ENCODE peak calls at places on chromosomes 16 and 17, in seven cellular contexts. One of them, this sample, is unnamed.

GRCh38 chr17:40538019-40538935 is 27.0 kb downstream of the CCR7 start:
- DNase-seq in transverse colon: no peak
- DNase-seq in left ventricle myocardium inferior: peak
- DNase-seq in cardiac muscle cell: no peak
- DNase-seq in PC-9: no peak
- DNase-seq in PC-3: no peak
- DNase-seq in mesothelial cell of epicardium: no peak
- DNase-seq in this sample: no peak

GRCh38 chr17:49995055-49995738 is at the start of gene DLX3:
- DNase-seq in transverse colon: peak
- DNase-seq in left ventricle myocardium inferior: peak
- DNase-seq in cardiac muscle cell: peak
- DNase-seq in PC-9: peak
- DNase-seq in PC-3: peak
- DNase-seq in mesothelial cell of epicardium: peak
- DNase-seq in this sample: peak

GRCh38 chr17:81519284-81520020 is 6.9 kb upstream of the ACTG1 start:
- DNase-seq in transverse colon: peak
- DNase-seq in left ventricle myocardium inferior: no peak
- DNase-seq in cardiac muscle cell: peak
- DNase-seq in PC-9: peak
- DNase-seq in PC-3: peak
- DNase-seq in mesothelial cell of epicardium: peak
- DNase-seq in this sample: no peak

GRCh38 chr16:84268661-84269060 is 26.0 kb upstream of the WFDC1 start:
- DNase-seq in transverse colon: no peak
- DNase-seq in left ventricle myocardium inferior: no peak
- DNase-seq in cardiac muscle cell: no peak
- DNase-seq in PC-9: no peak
- DNase-seq in PC-3: no peak
- DNase-seq in mesothelial cell of epicardium: no peak
- DNase-seq in this sample: no peak

GRCh38 chr16:89686520-89687091 is at the start of gene CDK10:
- DNase-seq in transverse colon: peak
- DNase-seq in left ventricle myocardium inferior: peak
- DNase-seq in cardiac muscle cell: peak
- DNase-seq in PC-9: peak
- DNase-seq in PC-3: peak
- DNase-seq in mesothelial cell of epicardium: peak
- DNase-seq in this sample: peak

GRCh38 chr16:57645691-57646387 is 17.4 kb downstream of the ADGRG1 start:
- DNase-seq in transverse colon: no peak
- DNase-seq in left ventricle myocardium inferior: peak
- DNase-seq in cardiac muscle cell: no peak
- DNase-seq in PC-9: no peak
- DNase-seq in PC-3: peak
- DNase-seq in mesothelial cell of epicardium: no peak
- DNase-seq in this sample: peak

GRCh38 chr16:70778901-70779309 is 22.1 kb downstream of the VAC14 start:
- DNase-seq in transverse colon: peak
- DNase-seq in left ventricle myocardium inferior: peak
- DNase-seq in cardiac muscle cell: peak
- DNase-seq in PC-9: peak
- DNase-seq in PC-3: peak
- DNase-seq in mesothelial cell of epicardium: no peak
- DNase-seq in this sample: peak

GRCh38 chr16:84509032-84509950 is 4.8 kb upstream of the MEAK7 start:
- DNase-seq in transverse colon: no peak
- DNase-seq in left ventricle myocardium inferior: no peak
- DNase-seq in cardiac muscle cell: no peak
- DNase-seq in PC-9: no peak
- DNase-seq in PC-3: no peak
- DNase-seq in mesothelial cell of epicardium: no peak
- DNase-seq in this sample: no peak

GRCh38 chr17:64336760-64337413 is 53.8 kb downstream of the PECAM1 start:
- DNase-seq in transverse colon: no peak
- DNase-seq in left ventricle myocardium inferior: no peak
- DNase-seq in cardiac muscle cell: no peak
- DNase-seq in PC-9: no peak
- DNase-seq in PC-3: no peak
- DNase-seq in mesothelial cell of epicardium: no peak
- DNase-seq in this sample: no peak

GRCh38 chr16:23058576-23058975 is 90.7 kb downstream of the USP31 start:
- DNase-seq in transverse colon: no peak
- DNase-seq in left ventricle myocardium inferior: no peak
- DNase-seq in cardiac muscle cell: no peak
- DNase-seq in PC-9: no peak
- DNase-seq in PC-3: no peak
- DNase-seq in mesothelial cell of epicardium: no peak
- DNase-seq in this sample: no peak

GRCh38 chr16:69482410-69482951 is 58.1 kb downstream of the CYB5B start:
- DNase-seq in transverse colon: no peak
- DNase-seq in left ventricle myocardium inferior: peak
- DNase-seq in cardiac muscle cell: no peak
- DNase-seq in PC-9: no peak
- DNase-seq in PC-3: no peak
- DNase-seq in mesothelial cell of epicardium: no peak
- DNase-seq in this sample: peak

GRCh38 chr16:52497067-52497816 is 49.7 kb downstream of the TOX3 start:
- DNase-seq in transverse colon: no peak
- DNase-seq in left ventricle myocardium inferior: no peak
- DNase-seq in cardiac muscle cell: peak
- DNase-seq in PC-9: no peak
- DNase-seq in PC-3: peak
- DNase-seq in mesothelial cell of epicardium: no peak
- DNase-seq in this sample: no peak

GRCh38 chr17:12765544-12765943 is 23.8 kb upstream of the ARHGAP44 start:
- DNase-seq in transverse colon: no peak
- DNase-seq in left ventricle myocardium inferior: no peak
- DNase-seq in cardiac muscle cell: no peak
- DNase-seq in PC-9: no peak
- DNase-seq in PC-3: peak
- DNase-seq in mesothelial cell of epicardium: no peak
- DNase-seq in this sample: no peak

GRCh38 chr16:74748710-74749073 is 25.9 kb downstream of the FA2H start:
- DNase-seq in transverse colon: no peak
- DNase-seq in left ventricle myocardium inferior: no peak
- DNase-seq in cardiac muscle cell: no peak
- DNase-seq in PC-9: no peak
- DNase-seq in PC-3: no peak
- DNase-seq in mesothelial cell of epicardium: no peak
- DNase-seq in this sample: no peak

GRCh38 chr17:57875109-57876022 is 25.5 kb upstream of the MRPS23 start:
- DNase-seq in transverse colon: peak
- DNase-seq in left ventricle myocardium inferior: peak
- DNase-seq in cardiac muscle cell: peak
- DNase-seq in PC-9: peak
- DNase-seq in PC-3: peak
- DNase-seq in mesothelial cell of epicardium: peak
- DNase-seq in this sample: peak

GRCh38 chr17:28491286-28491685 is 14.9 kb upstream of the FOXN1 start:
- DNase-seq in transverse colon: no peak
- DNase-seq in left ventricle myocardium inferior: no peak
- DNase-seq in cardiac muscle cell: no peak
- DNase-seq in PC-9: no peak
- DNase-seq in PC-3: no peak
- DNase-seq in mesothelial cell of epicardium: no peak
- DNase-seq in this sample: no peak

GRCh38 chr17:56064506-56064905 is 88.8 kb upstream of the ANKFN1 start:
- DNase-seq in transverse colon: no peak
- DNase-seq in left ventricle myocardium inferior: no peak
- DNase-seq in cardiac muscle cell: no peak
- DNase-seq in PC-9: no peak
- DNase-seq in PC-3: no peak
- DNase-seq in mesothelial cell of epicardium: no peak
- DNase-seq in this sample: no peak

GRCh38 chr16:27226976-27227705 is 23.8 kb downstream of the KDM8 start:
- DNase-seq in transverse colon: no peak
- DNase-seq in left ventricle myocardium inferior: no peak
- DNase-seq in cardiac muscle cell: no peak
- DNase-seq in PC-9: no peak
- DNase-seq in PC-3: no peak
- DNase-seq in mesothelial cell of epicardium: no peak
- DNase-seq in this sample: no peak

GRCh38 chr17:60819447-60820130 is 141.9 kb downstream of the BCAS3 start:
- DNase-seq in transverse colon: no peak
- DNase-seq in left ventricle myocardium inferior: no peak
- DNase-seq in cardiac muscle cell: no peak
- DNase-seq in PC-9: no peak
- DNase-seq in PC-3: no peak
- DNase-seq in mesothelial cell of epicardium: no peak
- DNase-seq in this sample: no peak

GRCh38 chr17:47968836-47969235 is 2.1 kb upstream of the CDK5RAP3 start:
- DNase-seq in transverse colon: no peak
- DNase-seq in left ventricle myocardium inferior: no peak
- DNase-seq in cardiac muscle cell: no peak
- DNase-seq in PC-9: no peak
- DNase-seq in PC-3: no peak
- DNase-seq in mesothelial cell of epicardium: no peak
- DNase-seq in this sample: no peak

GRCh38 chr17:50902768-50903353 is 36.7 kb upstream of the TOB1 start:
- DNase-seq in transverse colon: no peak
- DNase-seq in left ventricle myocardium inferior: no peak
- DNase-seq in cardiac muscle cell: no peak
- DNase-seq in PC-9: no peak
- DNase-seq in PC-3: no peak
- DNase-seq in mesothelial cell of epicardium: no peak
- DNase-seq in this sample: no peak

GRCh38 chr17:46195217-46195855 is 2.1 kb upstream of the KANSL1 start:
- DNase-seq in transverse colon: no peak
- DNase-seq in left ventricle myocardium inferior: no peak
- DNase-seq in cardiac muscle cell: no peak
- DNase-seq in PC-9: no peak
- DNase-seq in PC-3: no peak
- DNase-seq in mesothelial cell of epicardium: no peak
- DNase-seq in this sample: no peak
- TF ChIP-seq CTCF in transverse colon: no peak
- TF ChIP-seq CTCF in left ventricle myocardium inferior: no peak
- TF ChIP-seq CTCF in cardiac muscle cell: no peak
- TF ChIP-seq CTCF in PC-9: no peak
- TF ChIP-seq CTCF in PC-3: no peak
- TF ChIP-seq CTCF in mesothelial cell of epicardium: peak
- TF ChIP-seq CTCF in this sample: peak

GRCh38 chr16:1655269-1655807 is 22.7 kb upstream of the JPT2 start:
- DNase-seq in transverse colon: peak
- DNase-seq in left ventricle myocardium inferior: no peak
- DNase-seq in cardiac muscle cell: no peak
- DNase-seq in PC-9: no peak
- DNase-seq in PC-3: no peak
- DNase-seq in mesothelial cell of epicardium: no peak
- DNase-seq in this sample: no peak
- TF ChIP-seq CTCF in transverse colon: no peak
- TF ChIP-seq CTCF in left ventricle myocardium inferior: no peak
- TF ChIP-seq CTCF in cardiac muscle cell: no peak
- TF ChIP-seq CTCF in PC-9: no peak
- TF ChIP-seq CTCF in PC-3: no peak
- TF ChIP-seq CTCF in mesothelial cell of epicardium: no peak
- TF ChIP-seq CTCF in this sample: no peak

GRCh38 chr16:66510298-66510697 is 39.6 kb downstream of the TK2 start:
- DNase-seq in transverse colon: no peak
- DNase-seq in left ventricle myocardium inferior: no peak
- DNase-seq in cardiac muscle cell: no peak
- DNase-seq in PC-9: no peak
- DNase-seq in PC-3: no peak
- DNase-seq in mesothelial cell of epicardium: no peak
- DNase-seq in this sample: no peak
- TF ChIP-seq CTCF in transverse colon: no peak
- TF ChIP-seq CTCF in left ventricle myocardium inferior: no peak
- TF ChIP-seq CTCF in cardiac muscle cell: no peak
- TF ChIP-seq CTCF in PC-9: no peak
- TF ChIP-seq CTCF in PC-3: no peak
- TF ChIP-seq CTCF in mesothelial cell of epicardium: no peak
- TF ChIP-seq CTCF in this sample: no peak

GRCh38 chr17:43094129-43094834 is 30.9 kb downstream of the BRCA1 start:
- DNase-seq in transverse colon: no peak
- DNase-seq in left ventricle myocardium inferior: no peak
- DNase-seq in cardiac muscle cell: no peak
- DNase-seq in PC-9: no peak
- DNase-seq in PC-3: no peak
- DNase-seq in mesothelial cell of epicardium: no peak
- DNase-seq in this sample: no peak
- TF ChIP-seq CTCF in transverse colon: no peak
- TF ChIP-seq CTCF in left ventricle myocardium inferior: no peak
- TF ChIP-seq CTCF in cardiac muscle cell: no peak
- TF ChIP-seq CTCF in PC-9: no peak
- TF ChIP-seq CTCF in PC-3: no peak
- TF ChIP-seq CTCF in mesothelial cell of epicardium: no peak
- TF ChIP-seq CTCF in this sample: no peak

This sample was measured in endothelial cell.